ENCODE peak calls at places on chromosomes 5 and 9, in eight cellular contexts. O is myocyte; A is activated naive CD4-positive, alpha-beta T cell; V is uterus; S is left cardiac atrium; N is iPS-NIHi11; G is HT1080; B is RCC 7860. D is an unnamed sample.

GRCh38 chr9:114694146-114694545 is 12.2 kb upstream of the TEX48 start:
- DNase-seq in G (peak), S (no peak), A (no peak), V (no peak), B (peak), N (no peak), O (peak), D (no peak)

GRCh38 chr9:91162784-91163440 is 198.8 kb downstream of the AUH start:
- DNase-seq in A (no peak), N (no peak), O (peak), S (no peak), B (peak), G (peak), V (no peak), D (no peak)

GRCh38 chr5:42992035-42992570 is 48.0 kb downstream of the ANXA2R start:
- DNase-seq in S (peak), G (no peak), B (peak), N (peak), O (peak), A (peak), V (peak), D (no peak)

GRCh38 chr5:66224773-66225553 is 80.9 kb downstream of the SREK1 start:
- DNase-seq in S (no peak), A (no peak), O (no peak), G (no peak), V (no peak), N (no peak), B (no peak), D (no peak)

GRCh38 chr5:16918156-16918555 is 17.9 kb downstream of the MYO10 start:
- DNase-seq in S (no peak), V (no peak), A (no peak), B (no peak), G (no peak), O (no peak), N (no peak), D (no peak)

GRCh38 chr5:149450199-149450598 is 71.1 kb upstream of the IL17B start:
- DNase-seq in V (peak), B (peak), G (no peak), N (no peak), O (peak), A (no peak), S (peak), D (no peak)

GRCh38 chr9:33778700-33779351 is 16.5 kb upstream of the PRSS3 start:
- DNase-seq in B (peak), S (no peak), N (peak), O (peak), A (no peak), V (peak), G (peak), D (peak)

GRCh38 chr9:76725885-76726284 is 38.4 kb upstream of the PCA3 start:
- DNase-seq in G (no peak), O (peak), A (no peak), V (no peak), S (no peak), N (no peak), B (no peak), D (no peak)

GRCh38 chr9:70355801-70356200 is 58.7 kb downstream of the KLF9 start:
- DNase-seq in V (no peak), O (no peak), N (no peak), G (no peak), S (no peak), A (no peak), B (no peak), D (no peak)

GRCh38 chr5:142011572-142012185 is 1.1 kb downstream of the GNPDA1 start:
- DNase-seq in O (no peak), A (no peak), G (no peak), N (no peak), B (no peak), S (no peak), V (no peak), D (no peak)

GRCh38 chr9:18606281-18606680 is 132.3 kb downstream of the ADAMTSL1 start:
- DNase-seq in V (no peak), N (peak), G (no peak), S (no peak), O (no peak), B (no peak), A (no peak), D (no peak)

GRCh38 chr9:96082516-96083232 is 207.2 kb downstream of the ERCC6L2 start:
- DNase-seq in G (no peak), N (no peak), A (no peak), B (no peak), S (no peak), O (no peak), V (no peak), D (no peak)

GRCh38 chr5:153276151-153276550 is 214.3 kb upstream of the GRIA1 start:
- DNase-seq in V (no peak), B (no peak), N (peak), O (peak), A (no peak), G (peak), S (peak), D (peak)

GRCh38 chr9:123928471-123929176 is 1.3 kb downstream of the DENND1A start:
- DNase-seq in S (peak), G (no peak), A (no peak), V (no peak), N (no peak), O (no peak), B (no peak), D (no peak)

GRCh38 chr5:134371834-134372340 is 518 bp downstream of the UBE2B start:
- DNase-seq in S (peak), N (peak), A (peak), G (peak), V (peak), O (peak), B (peak), D (no peak)

GRCh38 chr5:132468665-132469379 is 21.8 kb downstream of the IRF1 start:
- DNase-seq in O (no peak), S (no peak), B (no peak), N (no peak), G (no peak), V (peak), A (no peak), D (no peak)

GRCh38 chr5:166880456-166880855 is 1411.0 kb upstream of the WWC1 start:
- DNase-seq in V (no peak), G (no peak), A (no peak), N (no peak), O (no peak), S (no peak), B (no peak), D (no peak)

GRCh38 chr9:36029765-36030528 is 6.8 kb upstream of the RECK start:
- DNase-seq in G (peak), N (no peak), A (no peak), B (peak), O (peak), V (no peak), S (no peak), D (no peak)

GRCh38 chr5:139659673-139660072 is 11.5 kb downstream of the CXXC5 start:
- DNase-seq in G (no peak), N (no peak), A (no peak), V (no peak), B (no peak), O (no peak), S (no peak), D (no peak)

GRCh38 chr5:170522211-170523128 is 18.6 kb downstream of the KCNIP1 start:
- DNase-seq in V (no peak), G (peak), O (peak), A (no peak), B (peak), S (no peak), N (peak), D (no peak)

GRCh38 chr5:38601843-38602424 is 45.5 kb upstream of the LIFR start:
- DNase-seq in O (peak), G (peak), V (no peak), S (no peak), N (no peak), A (no peak), B (peak), D (no peak)

GRCh38 chr5:6166698-6167394 is 211.5 kb downstream of the MED10 start:
- DNase-seq in O (no peak), S (no peak), G (no peak), V (no peak), B (no peak), N (no peak), A (no peak), D (no peak)

GRCh38 chr9:89730715-89731114 is 125.9 kb downstream of the GADD45G start:
- DNase-seq in S (no peak), N (peak), V (no peak), A (no peak), O (no peak), B (no peak), G (no peak), D (no peak)

GRCh38 chr5:137348759-137349158 is 150.4 kb downstream of the SPOCK1 start:
- DNase-seq in V (no peak), G (no peak), A (no peak), N (no peak), O (no peak), B (no peak), S (no peak), D (no peak)

GRCh38 chr5:139186752-139187326 is 11.3 kb downstream of the SIL1 start:
- DNase-seq in V (no peak), N (no peak), B (no peak), O (no peak), G (no peak), A (no peak), S (no peak), D (no peak)

GRCh38 chr5:140108093-140109049 is 5.5 kb upstream of the PURA start:
- DNase-seq in B (no peak), G (peak), O (no peak), V (no peak), N (peak), A (no peak), S (peak), D (no peak)

GRCh38 chr9:88745281-88746001 is 210.5 kb downstream of the NXNL2 start:
- DNase-seq in O (no peak), G (no peak), S (no peak), N (no peak), B (no peak), A (no peak), V (peak), D (no peak)

GRCh38 chr9:122110100-122110833 is 17.2 kb upstream of the TTLL11 start:
- DNase-seq in G (no peak), O (no peak), B (no peak), V (no peak), S (no peak), N (no peak), A (no peak), D (no peak)

GRCh38 chr5:151214614-151215545 is 9.0 kb downstream of the CCDC69 start:
- DNase-seq in A (no peak), S (no peak), G (no peak), B (no peak), V (no peak), O (no peak), N (no peak), D (no peak)

GRCh38 chr5:143215685-143216084 is 187.8 kb downstream of the NR3C1 start:
- DNase-seq in V (no peak), B (no peak), A (no peak), O (no peak), G (no peak), N (no peak), S (no peak), D (no peak)

D was measured in iPS DF 19.7.